ENCODE peak calls at places on chromosomes 3 and 15, in seven cellular contexts. A, S, O, J, V, P and X are unnamed samples.
A peak's percentile ranks its signal among the peaks of the same experiment; 100 is the strongest.

GRCh38 chr15:32956006-32956405 is 238.2 kb downstream of the GREM1 start:
- DNase-seq in J (peak; percentile 11), O (peak; percentile 25), V (no peak), A (peak; percentile 33), P (no peak), S (peak; percentile 40), X (no peak)

GRCh38 chr3:109804697-109805096 is 467.4 kb upstream of the DPPA4 start:
- DNase-seq in A (peak; percentile 84), J (no peak), P (no peak), O (no peak), S (no peak), V (no peak), X (no peak)

GRCh38 chr15:42332331-42332730 is 27.0 kb upstream of the CAPN3 start:
- DNase-seq in J (no peak), O (no peak), V (no peak), A (no peak), S (no peak), P (no peak), X (no peak)

GRCh38 chr15:67186226-67186649 is 68.2 kb downstream of the AAGAB start:
- DNase-seq in P (no peak), O (no peak), V (no peak), J (no peak), A (no peak), S (no peak), X (no peak)

GRCh38 chr15:82079736-82080135 is 33.9 kb upstream of the MEX3B start:
- DNase-seq in J (no peak), O (no peak), A (no peak), S (no peak), P (no peak), V (no peak), X (no peak)

GRCh38 chr3:56452085-56452484 is 16.2 kb downstream of the ERC2 start:
- DNase-seq in P (no peak), S (no peak), V (no peak), J (no peak), O (no peak), A (no peak), X (no peak)

GRCh38 chr3:126481808-126482502 is 6.3 kb upstream of the ZXDC start:
- DNase-seq in A (no peak), J (no peak), O (peak; percentile 71), P (no peak), V (no peak), S (peak; percentile 77), X (no peak)

GRCh38 chr15:39594764-39595620 is 14.1 kb downstream of the THBS1 start:
- DNase-seq in V (no peak), J (no peak), S (no peak), A (no peak), P (no peak), O (no peak), X (no peak)

GRCh38 chr15:92527197-92527596 is 128.4 kb downstream of the FAM174B start:
- DNase-seq in V (no peak), J (no peak), P (no peak), A (no peak), O (no peak), S (no peak), X (peak; percentile 62)

GRCh38 chr3:101725192-101725889 is 927 bp downstream of the CEP97 start:
- DNase-seq in P (no peak), V (peak; percentile 55), O (no peak), S (peak; percentile 52), J (peak; percentile 11), A (no peak), X (no peak)
- TF ChIP-seq JUND in P (no peak), V (no peak), O (no peak), S (no peak), J (no peak), A (no peak), X (no peak)

GRCh38 chr3:12231481-12231880 is 57.4 kb upstream of the PPARG start:
- DNase-seq in P (no peak), O (no peak), J (no peak), A (no peak), S (no peak), V (no peak), X (no peak)

GRCh38 chr3:12228461-12228860 is 60.4 kb upstream of the PPARG start:
- DNase-seq in O (no peak), J (no peak), P (no peak), A (no peak), S (no peak), V (no peak), X (no peak)

GRCh38 chr3:12229896-12230295 is 59.0 kb upstream of the PPARG start:
- DNase-seq in S (no peak), P (no peak), O (no peak), V (no peak), J (no peak), A (no peak), X (peak; percentile 81)

GRCh38 chr3:12229144-12229871 is 59.6 kb upstream of the PPARG start:
- DNase-seq in S (no peak), P (no peak), J (no peak), A (no peak), O (no peak), V (no peak), X (no peak)

DNA sequence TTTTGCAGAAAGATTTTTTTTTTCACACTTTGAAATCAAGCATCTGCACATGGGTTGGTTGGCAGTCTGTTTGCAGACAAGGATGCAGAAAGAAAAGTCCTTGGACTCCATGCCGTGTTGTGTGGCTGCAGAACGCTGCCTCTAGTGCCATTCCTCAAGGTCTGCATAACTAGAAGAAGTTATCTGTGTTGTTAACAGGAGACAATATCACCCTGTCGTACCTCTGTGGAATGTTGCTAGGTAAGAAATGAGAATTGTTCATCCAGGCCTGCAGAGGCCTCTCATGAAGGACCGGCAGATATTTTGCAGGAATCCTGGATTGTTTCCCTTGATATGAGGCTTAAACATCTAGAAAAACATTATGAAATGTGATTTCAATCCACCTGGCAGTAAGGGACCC is 58.5 kb upstream of the PPARG start:
- DNase-seq in P (no peak), A (no peak), V (no peak), S (no peak), J (no peak), O (no peak), X (peak; percentile 51)
- TF ChIP-seq JUND in P (no peak), A (no peak), V (no peak), S (no peak), J (no peak), O (no peak), X (no peak)

GRCh38 chr3:129033619-129034321 is 26.8 kb upstream of the GP9 start:
- DNase-seq in O (no peak), S (peak; percentile 4), J (no peak), V (no peak), P (no peak), A (no peak), X (no peak)

GRCh38 chr3:129036234-129037092 is 24.1 kb upstream of the GP9 start:
- DNase-seq in P (no peak), O (no peak), S (no peak), J (no peak), A (no peak), V (no peak), X (no peak)

GRCh38 chr3:129035360-129036233 is 25.0 kb upstream of the GP9 start:
- DNase-seq in V (no peak), O (peak; percentile 31), P (no peak), J (no peak), A (no peak), S (peak; percentile 8), X (no peak)

GRCh38 chr3:129033151-129033550 is 27.4 kb upstream of the GP9 start:
- DNase-seq in P (no peak), A (no peak), V (no peak), J (no peak), O (no peak), S (no peak), X (no peak)

DNA sequence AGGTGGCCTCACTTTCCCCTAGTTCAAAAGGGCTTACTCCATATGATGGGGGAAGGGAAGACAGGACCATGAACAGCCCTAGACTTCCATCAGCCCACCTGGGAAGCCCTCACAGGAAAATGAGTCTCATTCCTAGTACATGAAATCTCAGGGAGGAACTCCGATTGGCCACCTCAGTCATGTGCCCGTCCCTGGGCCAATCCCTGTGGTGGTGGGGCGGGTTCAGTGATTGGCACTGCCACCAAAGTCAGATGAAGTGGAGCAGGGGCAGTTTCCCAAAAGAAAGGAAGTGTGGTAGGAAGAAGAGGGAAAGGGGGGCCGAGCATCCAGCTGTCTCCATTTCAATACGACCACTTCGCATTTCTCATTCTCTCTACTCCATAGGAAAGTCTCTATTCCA is 25.9 kb upstream of the GP9 start:
- DNase-seq in P (no peak), O (no peak), V (no peak), J (peak; percentile 34), A (no peak), S (peak; percentile 62), X (peak; percentile 45)
- TF ChIP-seq JUND in P (no peak), O (no peak), V (no peak), J (no peak), A (no peak), S (no peak), X (no peak)

GRCh38 chr3:152199069-152199838 is 69.5 kb upstream of the MBNL1 start:
- DNase-seq in P (no peak), A (no peak), O (no peak), V (no peak), J (no peak), S (no peak), X (no peak)

GRCh38 chr3:152196782-152197181 is 71.9 kb upstream of the MBNL1 start:
- DNase-seq in O (no peak), V (no peak), A (no peak), J (no peak), P (no peak), S (no peak), X (no peak)

GRCh38 chr3:152197451-152197850 is 71.3 kb upstream of the MBNL1 start:
- DNase-seq in P (no peak), J (no peak), O (no peak), A (no peak), S (no peak), V (no peak), X (no peak)

GRCh38 chr3:152198655-152199054 is 70.1 kb upstream of the MBNL1 start:
- DNase-seq in A (no peak), V (no peak), P (no peak), S (no peak), O (no peak), J (no peak), X (no peak)

DNA sequence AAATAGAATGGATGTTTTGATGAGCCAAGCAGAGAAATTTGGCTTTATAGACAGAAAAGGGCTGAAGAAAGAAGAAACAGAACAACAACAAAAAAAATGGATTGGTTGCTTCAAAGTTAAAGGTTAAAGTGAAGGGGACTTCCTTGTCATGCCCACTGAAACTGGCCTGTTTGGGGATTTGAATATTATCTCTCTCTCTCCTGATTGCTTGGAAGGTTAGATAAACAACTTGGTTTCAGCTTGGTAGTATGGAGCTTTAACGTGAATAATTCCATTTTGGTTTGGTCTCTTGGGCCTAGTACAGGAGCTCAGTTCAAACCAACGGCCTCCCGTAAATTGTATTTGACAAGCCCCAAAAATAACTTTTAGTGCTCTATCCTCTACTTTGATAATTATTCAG is 70.8 kb upstream of the MBNL1 start:
- DNase-seq in V (no peak), P (no peak), O (no peak), A (no peak), J (no peak), S (no peak), X (no peak)
- TF ChIP-seq JUND in V (no peak), P (no peak), O (no peak), A (no peak), J (peak; percentile 23), S (no peak), X (no peak)

GRCh38 chr3:18443670-18444596 is 18.8 kb upstream of the SATB1 start:
- DNase-seq in A (no peak), S (peak; percentile 63), O (no peak), J (no peak), P (no peak), V (peak; percentile 73), X (no peak)
- TF ChIP-seq JUND in A (no peak), S (no peak), O (no peak), J (no peak), P (no peak), V (no peak), X (no peak)